ENCODE peak calls at places on chromosome 21, in five cellular contexts. H is GM10248, P is HuH-7.5, L is adrenal gland, W is GM23248. F is an unnamed sample.

GRCh38 chr21:45957986-45958610 is 23.5 kb upstream of the COL6A1 start:
- DNase-seq in H (no peak), P (no peak), L (peak), W (peak), F (no peak)

GRCh38 chr21:46183910-46184624 is at the start of gene SPATC1L:
- DNase-seq in H (peak), P (peak), L (peak), W (peak), F (peak)

GRCh38 chr21:25963186-25963585 is 207.4 kb downstream of the APP start:
- DNase-seq in H (no peak), P (no peak), L (peak), W (peak), F (no peak)

GRCh38 chr21:44812640-44813039 is 5.2 kb downstream of the SUMO3 start:
- DNase-seq in H (no peak), P (no peak), L (no peak), W (no peak), F (no peak)

GRCh38 chr21:46128983-46129571 is 26.3 kb downstream of the FTCD start:
- DNase-seq in H (no peak), P (no peak), L (no peak), W (no peak), F (no peak)

GRCh38 chr21:28916150-28916893 is 76.4 kb downstream of the LTN1 start:
- DNase-seq in H (no peak), P (no peak), L (no peak), W (no peak), F (no peak)

GRCh38 chr21:45788198-45788597 is 144.7 kb downstream of the PCBP3 start:
- DNase-seq in H (no peak), P (no peak), L (no peak), W (no peak), F (no peak)

GRCh38 chr21:45618846-45619485 is 24.6 kb upstream of the PCBP3 start:
- DNase-seq in H (no peak), P (no peak), L (no peak), W (peak), F (no peak)

GRCh38 chr21:39001341-39001740 is 181.9 kb downstream of the PSMG1 start:
- DNase-seq in H (no peak), P (no peak), L (no peak), W (peak), F (no peak)

GRCh38 chr21:34065015-34065414 is 8.4 kb upstream of the MRPS6 start:
- DNase-seq in H (no peak), P (no peak), L (no peak), W (peak), F (no peak)

GRCh38 chr21:15701845-15702244 is 27.9 kb upstream of the USP25 start:
- DNase-seq in H (no peak), P (no peak), L (no peak), W (no peak), F (no peak)

F was measured in GM23338.